ENCODE peak calls at places on chromosome 16, in five cellular contexts. One of them, this sample, is unnamed.

GRCh38 chr16:85416267-85417109 is 196.6 kb upstream of the GSE1 start:
- DNase-seq in K562: peak
- DNase-seq in SK-N-SH: peak
- DNase-seq in GM12878: no peak
- DNase-seq in HepG2: peak
- DNase-seq in this sample: peak

GRCh38 chr16:77468831-77469230 is 34.0 kb upstream of the ADAMTS18 start:
- DNase-seq in GM12878: no peak
- DNase-seq in HepG2: no peak
- DNase-seq in SK-N-SH: no peak
- DNase-seq in K562: no peak
- DNase-seq in this sample: no peak

GRCh38 chr16:53048139-53048915 is 4.4 kb downstream of the CHD9NB start:
- DNase-seq in SK-N-SH: no peak
- DNase-seq in GM12878: no peak
- DNase-seq in K562: no peak
- DNase-seq in HepG2: peak
- DNase-seq in this sample: no peak

GRCh38 chr16:29943846-29944669 is 17.8 kb upstream of the TMEM219 start:
- DNase-seq in K562: peak
- DNase-seq in HepG2: peak
- DNase-seq in SK-N-SH: no peak
- DNase-seq in GM12878: no peak
- DNase-seq in this sample: peak

GRCh38 chr16:4859900-4860255 is 12.6 kb downstream of the UBN1 start:
- DNase-seq in SK-N-SH: no peak
- DNase-seq in GM12878: no peak
- DNase-seq in K562: no peak
- DNase-seq in HepG2: no peak
- DNase-seq in this sample: no peak

GRCh38 chr16:77433146-77433545 is 1.7 kb downstream of the ADAMTS18 start:
- DNase-seq in K562: no peak
- DNase-seq in SK-N-SH: no peak
- DNase-seq in HepG2: no peak
- DNase-seq in GM12878: no peak
- DNase-seq in this sample: no peak

GRCh38 chr16:12184419-12184831 is 207.9 kb downstream of the SNX29 start:
- DNase-seq in K562: no peak
- DNase-seq in GM12878: no peak
- DNase-seq in SK-N-SH: no peak
- DNase-seq in HepG2: no peak
- DNase-seq in this sample: no peak

GRCh38 chr16:50666658-50667496 is 14.2 kb downstream of the SNX20 start:
- DNase-seq in GM12878: peak
- DNase-seq in SK-N-SH: no peak
- DNase-seq in HepG2: no peak
- DNase-seq in K562: no peak
- DNase-seq in this sample: no peak

GRCh38 chr16:79257958-79258490 is 342.5 kb downstream of the MAF start:
- DNase-seq in HepG2: no peak
- DNase-seq in GM12878: no peak
- DNase-seq in K562: no peak
- DNase-seq in SK-N-SH: no peak
- DNase-seq in this sample: no peak

GRCh38 chr16:46830417-46830901 is 521 bp downstream of the C16orf87 start:
- DNase-seq in K562: no peak
- DNase-seq in HepG2: no peak
- DNase-seq in GM12878: no peak
- DNase-seq in SK-N-SH: no peak
- DNase-seq in this sample: no peak

GRCh38 chr16:21656795-21657768 is 4.7 kb upstream of the IGSF6 start:
- DNase-seq in K562: peak
- DNase-seq in GM12878: peak
- DNase-seq in HepG2: peak
- DNase-seq in SK-N-SH: peak
- DNase-seq in this sample: peak

DNA sequence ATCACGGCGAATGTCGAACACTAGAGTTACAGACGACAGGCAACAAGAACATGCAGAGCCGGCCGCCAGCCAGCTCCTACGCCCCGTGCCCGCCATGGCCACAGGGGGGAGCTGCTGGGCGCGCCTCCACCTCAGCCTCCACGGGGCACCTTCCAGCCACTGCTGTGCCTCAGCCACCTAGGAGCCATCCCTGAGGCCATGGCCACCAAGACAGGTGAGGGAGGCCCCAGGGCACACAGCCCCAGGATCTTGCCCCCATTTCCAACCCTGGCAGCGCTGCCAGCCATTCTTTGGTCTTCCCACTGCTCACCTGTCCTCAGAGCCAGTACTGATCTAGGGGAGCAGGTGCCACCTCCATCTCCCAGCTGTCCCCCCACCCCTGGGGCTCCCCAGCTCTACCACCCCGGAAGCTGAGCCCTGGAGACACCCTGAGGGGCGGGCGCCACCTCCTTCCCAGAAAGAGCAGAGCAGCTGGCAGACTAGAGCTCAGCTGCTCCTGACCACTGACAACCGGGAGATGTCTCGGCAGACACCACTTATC is 11.8 kb downstream of the GNPTG start:
- DNase-seq in K562: peak
- DNase-seq in GM12878: no peak
- DNase-seq in SK-N-SH: peak
- DNase-seq in HepG2: peak
- DNase-seq in this sample: peak
- TF ChIP-seq YY1 in K562: peak
- TF ChIP-seq YY1 in GM12878: peak
- TF ChIP-seq YY1 in SK-N-SH: no peak
- TF ChIP-seq YY1 in HepG2: peak
- TF ChIP-seq YY1 in this sample: peak

GRCh38 chr16:89489731-89490385 is 503 bp downstream of the ANKRD11 start:
- DNase-seq in K562: no peak
- DNase-seq in GM12878: no peak
- DNase-seq in HepG2: no peak
- DNase-seq in SK-N-SH: peak
- DNase-seq in this sample: no peak

GRCh38 chr16:89491238-89491869 is 993 bp upstream of the ANKRD11 start:
- DNase-seq in SK-N-SH: peak
- DNase-seq in HepG2: peak
- DNase-seq in GM12878: no peak
- DNase-seq in K562: no peak
- DNase-seq in this sample: no peak

GRCh38 chr16:89490386-89491237 is at the start of gene ANKRD11:
- DNase-seq in GM12878: peak
- DNase-seq in SK-N-SH: peak
- DNase-seq in K562: peak
- DNase-seq in HepG2: peak
- DNase-seq in this sample: peak

GRCh38 chr16:89491974-89492687 is 1.8 kb upstream of the ANKRD11 start:
- DNase-seq in K562: peak
- DNase-seq in SK-N-SH: peak
- DNase-seq in GM12878: no peak
- DNase-seq in HepG2: no peak
- DNase-seq in this sample: no peak

GRCh38 chr16:89489040-89489721 is 1.2 kb downstream of the ANKRD11 start:
- DNase-seq in GM12878: peak
- DNase-seq in HepG2: peak
- DNase-seq in SK-N-SH: peak
- DNase-seq in K562: peak
- DNase-seq in this sample: peak
- TF ChIP-seq MAX in GM12878: peak
- TF ChIP-seq MAX in HepG2: peak
- TF ChIP-seq MAX in SK-N-SH: peak
- TF ChIP-seq MAX in K562: peak
- TF ChIP-seq MAX in this sample: no peak

GRCh38 chr16:3282747-3283524 is at the start of gene ZNF263:
- DNase-seq in SK-N-SH: peak
- DNase-seq in K562: peak
- DNase-seq in GM12878: peak
- DNase-seq in HepG2: peak
- DNase-seq in this sample: peak

GRCh38 chr16:3285131-3285530 is 1.8 kb downstream of the ZNF263 start:
- DNase-seq in GM12878: no peak
- DNase-seq in K562: no peak
- DNase-seq in SK-N-SH: no peak
- DNase-seq in HepG2: no peak
- DNase-seq in this sample: no peak

GRCh38 chr16:3281222-3281621 is 2.1 kb upstream of the ZNF263 start:
- DNase-seq in HepG2: no peak
- DNase-seq in K562: no peak
- DNase-seq in GM12878: no peak
- DNase-seq in SK-N-SH: no peak
- DNase-seq in this sample: no peak

GRCh38 chr16:3283525-3284447 is 495 bp downstream of the ZNF263 start:
- DNase-seq in K562: no peak
- DNase-seq in HepG2: no peak
- DNase-seq in SK-N-SH: no peak
- DNase-seq in GM12878: no peak
- DNase-seq in this sample: no peak

GRCh38 chr16:3282103-3282746 is 1.1 kb upstream of the ZNF263 start:
- DNase-seq in GM12878: no peak
- DNase-seq in HepG2: peak
- DNase-seq in K562: peak
- DNase-seq in SK-N-SH: peak
- DNase-seq in this sample: no peak
- TF ChIP-seq ZBTB33 in GM12878: no peak
- TF ChIP-seq ZBTB33 in HepG2: no peak
- TF ChIP-seq ZBTB33 in K562: no peak
- TF ChIP-seq ZBTB33 in SK-N-SH: no peak
- TF ChIP-seq ZBTB33 in this sample: no peak

GRCh38 chr16:26649646-26650045 is 417.1 kb upstream of the C16orf82 start:
- DNase-seq in K562: no peak
- DNase-seq in HepG2: no peak
- DNase-seq in GM12878: no peak
- DNase-seq in SK-N-SH: no peak
- DNase-seq in this sample: no peak
- TF ChIP-seq YY1 in K562: no peak
- TF ChIP-seq YY1 in HepG2: no peak
- TF ChIP-seq YY1 in GM12878: no peak
- TF ChIP-seq YY1 in SK-N-SH: no peak
- TF ChIP-seq YY1 in this sample: no peak

GRCh38 chr16:117381-118365 is 20.8 kb downstream of the NPRL3 start:
- DNase-seq in GM12878: no peak
- DNase-seq in SK-N-SH: peak
- DNase-seq in HepG2: peak
- DNase-seq in K562: peak
- DNase-seq in this sample: peak
- TF ChIP-seq MAX in GM12878: no peak
- TF ChIP-seq MAX in SK-N-SH: no peak
- TF ChIP-seq MAX in HepG2: no peak
- TF ChIP-seq MAX in K562: no peak
- TF ChIP-seq MAX in this sample: no peak

GRCh38 chr16:66741131-66741900 is 10.1 kb downstream of the DYNC1LI2 start:
- DNase-seq in SK-N-SH: peak
- DNase-seq in GM12878: no peak
- DNase-seq in HepG2: peak
- DNase-seq in K562: peak
- DNase-seq in this sample: peak

GRCh38 chr16:66740533-66740932 is 10.9 kb downstream of the DYNC1LI2 start:
- DNase-seq in K562: peak
- DNase-seq in GM12878: no peak
- DNase-seq in HepG2: no peak
- DNase-seq in SK-N-SH: no peak
- DNase-seq in this sample: no peak

GRCh38 chr16:66741971-66742396 is 9.4 kb downstream of the DYNC1LI2 start:
- DNase-seq in K562: no peak
- DNase-seq in HepG2: no peak
- DNase-seq in GM12878: no peak
- DNase-seq in SK-N-SH: no peak
- DNase-seq in this sample: no peak

GRCh38 chr16:66742409-66742808 is 9.0 kb downstream of the DYNC1LI2 start:
- DNase-seq in K562: no peak
- DNase-seq in HepG2: no peak
- DNase-seq in SK-N-SH: no peak
- DNase-seq in GM12878: no peak
- DNase-seq in this sample: no peak

DNA sequence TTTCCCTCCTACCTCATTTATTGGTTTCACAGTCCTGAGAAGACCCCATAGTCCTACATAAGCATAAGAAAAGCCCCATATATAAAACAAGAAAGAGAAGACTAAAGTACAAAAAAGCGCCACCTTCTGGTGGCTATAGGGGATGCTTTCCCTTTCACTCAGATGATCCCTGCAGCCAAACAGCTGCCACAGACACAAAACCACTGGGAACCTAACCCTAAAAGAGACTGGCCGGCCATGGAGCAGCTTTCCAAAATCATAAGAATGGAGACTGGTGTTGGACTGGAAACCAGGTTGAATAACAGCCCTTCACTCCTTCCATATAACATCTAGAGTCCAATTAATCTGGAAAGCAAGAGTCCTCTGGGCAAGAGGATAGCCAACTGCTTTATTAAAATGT is 11.4 kb downstream of the DYNC1LI2 start:
- DNase-seq in SK-N-SH: peak
- DNase-seq in HepG2: peak
- DNase-seq in GM12878: no peak
- DNase-seq in K562: peak
- DNase-seq in this sample: no peak
- TF ChIP-seq ZBTB33 in SK-N-SH: no peak
- TF ChIP-seq ZBTB33 in HepG2: no peak
- TF ChIP-seq ZBTB33 in GM12878: no peak
- TF ChIP-seq ZBTB33 in K562: no peak
- TF ChIP-seq ZBTB33 in this sample: no peak

DNA sequence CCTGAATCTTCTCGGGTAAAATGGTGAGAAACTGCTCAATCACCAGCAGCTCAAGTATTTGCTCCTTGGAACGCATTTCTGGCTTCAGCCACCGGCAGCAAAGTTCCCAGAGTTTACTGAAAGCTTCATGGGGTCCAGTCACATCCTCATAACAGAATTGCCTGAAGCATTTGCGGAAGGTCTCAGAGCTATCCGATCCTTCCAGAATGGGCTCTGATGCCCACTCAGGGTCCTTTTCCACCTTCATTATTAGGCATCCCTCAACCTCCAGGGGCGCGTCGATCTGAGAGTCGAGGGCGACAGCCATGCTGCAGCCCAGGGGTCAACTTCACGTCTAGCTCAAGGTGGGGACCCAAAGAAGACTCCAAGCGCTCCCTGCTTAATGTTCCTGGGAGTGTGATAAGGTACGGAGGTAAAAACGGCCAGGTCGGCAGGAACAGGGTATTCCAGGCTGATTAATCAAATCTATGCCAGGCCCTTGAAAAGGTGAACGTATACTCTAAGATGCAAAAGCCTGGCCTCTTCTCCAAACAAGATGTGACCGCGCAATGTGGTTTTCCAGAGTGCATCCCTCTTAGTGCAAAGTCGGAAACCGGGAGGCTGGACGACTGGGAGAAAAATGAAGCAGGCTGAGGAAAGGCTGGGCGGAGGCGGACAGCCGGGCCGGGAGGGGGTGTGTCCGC is 683 bp downstream of the ZKSCAN2 start:
- DNase-seq in K562: peak
- DNase-seq in GM12878: no peak
- DNase-seq in HepG2: peak
- DNase-seq in SK-N-SH: peak
- DNase-seq in this sample: no peak
- TF ChIP-seq YY1 in K562: no peak
- TF ChIP-seq YY1 in GM12878: no peak
- TF ChIP-seq YY1 in HepG2: no peak
- TF ChIP-seq YY1 in SK-N-SH: no peak
- TF ChIP-seq YY1 in this sample: no peak

GRCh38 chr16:57736419-57737281 is 1.1 kb downstream of the KATNB1 start:
- DNase-seq in K562: peak
- DNase-seq in SK-N-SH: peak
- DNase-seq in HepG2: peak
- DNase-seq in GM12878: no peak
- DNase-seq in this sample: no peak
- TF ChIP-seq MAX in K562: peak
- TF ChIP-seq MAX in SK-N-SH: peak
- TF ChIP-seq MAX in HepG2: peak
- TF ChIP-seq MAX in GM12878: no peak
- TF ChIP-seq MAX in this sample: peak

GRCh38 chr16:74480150-74481029 is 59.1 kb upstream of the CLEC18B start:
- DNase-seq in GM12878: no peak
- DNase-seq in HepG2: no peak
- DNase-seq in SK-N-SH: no peak
- DNase-seq in K562: peak
- DNase-seq in this sample: peak
- TF ChIP-seq ZBTB33 in GM12878: no peak
- TF ChIP-seq ZBTB33 in HepG2: no peak
- TF ChIP-seq ZBTB33 in SK-N-SH: no peak
- TF ChIP-seq ZBTB33 in K562: no peak
- TF ChIP-seq ZBTB33 in this sample: no peak

This sample was measured in HCT116.